ENCODE peak calls at places on chromosomes 1 and 21, in five cellular contexts. L, E, R, B and G are unnamed samples.
A peak's percentile ranks its signal among the peaks of the same experiment; 100 is the strongest.

GRCh38 chr21:46557919-46558392 is 46.9 kb downstream of the S100B start:
- DNase-seq in R (no peak), E (no peak), L (no peak), B (no peak), G (no peak)

GRCh38 chr1:220991959-220992704 is 112.9 kb downstream of the HLX start:
- DNase-seq in L (no peak), R (no peak), B (no peak), E (no peak), G (no peak)

GRCh38 chr1:52140633-52141512 is 1.0 kb upstream of the ZFYVE9 start:
- DNase-seq in E (no peak), R (no peak), L (no peak), B (no peak), G (peak; percentile 10)

GRCh38 chr1:47944561-47944960 is 52.6 kb downstream of the TRABD2B start:
- DNase-seq in R (no peak), L (no peak), B (no peak), E (no peak), G (no peak)

GRCh38 chr1:23720256-23720995 is 22.8 kb upstream of the ELOA start:
- DNase-seq in L (no peak), E (no peak), B (no peak), R (no peak), G (no peak)

GRCh38 chr1:198935371-198935921 is 296.6 kb downstream of the PTPRC start:
- DNase-seq in E (peak; percentile 2), B (no peak), R (peak; percentile 76), L (no peak), G (peak; percentile 75)

GRCh38 chr1:156615946-156616345 is 3.3 kb upstream of the HAPLN2 start:
- DNase-seq in E (no peak), L (no peak), B (no peak), R (no peak), G (no peak)

GRCh38 chr1:170967042-170967910 is 31.9 kb downstream of the MROH9 start:
- DNase-seq in R (no peak), B (no peak), L (no peak), E (peak; percentile 55), G (peak; percentile 25)

GRCh38 chr1:59223943-59224639 is 72.8 kb upstream of the FGGY start:
- DNase-seq in R (no peak), E (peak; percentile 51), L (no peak), B (no peak), G (no peak)

GRCh38 chr21:24420694-24421093 is 1186.6 kb downstream of the MRPL39 start:
- DNase-seq in B (no peak), R (no peak), L (no peak), E (no peak), G (no peak)

GRCh38 chr1:183956559-183957188 is 80.9 kb downstream of the COLGALT2 start:
- DNase-seq in L (no peak), R (no peak), E (peak; percentile 62), B (peak; percentile 25), G (no peak)

GRCh38 chr1:6502000-6502891 is 10.8 kb upstream of the PLEKHG5 start:
- DNase-seq in R (no peak), L (no peak), E (no peak), B (no peak), G (no peak)

GRCh38 chr1:70143052-70143659 is 62.2 kb downstream of the LRRC40 start:
- DNase-seq in L (no peak), E (peak; percentile 19), B (no peak), R (no peak), G (no peak)

GRCh38 chr1:160095382-160096105 is 2.9 kb downstream of the IGSF8 start:
- DNase-seq in L (no peak), R (no peak), B (no peak), E (peak; percentile 68), G (no peak)